ENCODE peak calls at places on chromosomes 6 and 20, in seven cellular contexts. E is epithelial cell of esophagus, P is bronchial epithelial cell, L is SK-N-SH, V is stomach, Y is GM12865, A is heart right ventricle. W is an unnamed sample.

GRCh38 chr20:35269055-35269781 is 8.7 kb downstream of the MMP24OS start:
- DNase-seq in A (peak), V (peak), P (peak), L (peak), E (peak), Y (peak), W (peak)

GRCh38 chr6:99151634-99152344 is 197.7 kb downstream of the FAXC start:
- DNase-seq in Y (peak), A (peak), P (peak), L (peak), V (peak), E (peak), W (no peak)

GRCh38 chr20:31716818-31717477 is 5.7 kb downstream of the BCL2L1 start:
- DNase-seq in P (no peak), L (no peak), A (no peak), E (no peak), V (no peak), Y (no peak), W (no peak)

GRCh38 chr6:144405173-144405572 is 120.0 kb downstream of the UTRN start:
- DNase-seq in Y (no peak), A (no peak), P (no peak), E (no peak), V (no peak), L (no peak), W (no peak)

GRCh38 chr20:8646026-8646425 is 422.9 kb upstream of the PLCB4 start:
- DNase-seq in P (peak), E (peak), V (no peak), Y (no peak), A (peak), L (no peak), W (no peak)

GRCh38 chr20:4805663-4806449 is 84.1 kb downstream of the PRND start:
- DNase-seq in E (no peak), L (no peak), Y (no peak), A (no peak), V (no peak), P (no peak), W (peak)

GRCh38 chr6:21595265-21595950 is 1.9 kb downstream of the SOX4 start:
- DNase-seq in E (peak), V (peak), L (peak), P (no peak), A (peak), Y (peak), W (peak)

GRCh38 chr6:157839606-157840005 is 16.6 kb downstream of the SNX9 start:
- DNase-seq in V (no peak), E (no peak), L (no peak), A (no peak), Y (no peak), P (no peak), W (no peak)

GRCh38 chr20:45370571-45371204 is 7.4 kb downstream of the TP53TG5 start:
- DNase-seq in L (no peak), Y (no peak), V (no peak), E (no peak), A (no peak), P (no peak), W (no peak)

GRCh38 chr20:40698281-40698680 is 9.2 kb upstream of the MAFB start:
- DNase-seq in E (no peak), P (no peak), A (no peak), L (no peak), Y (no peak), V (no peak), W (no peak)

GRCh38 chr20:3539708-3540107 is 68.9 kb downstream of the ATRN start:
- DNase-seq in Y (no peak), A (no peak), P (no peak), V (no peak), E (no peak), L (no peak), W (no peak)

GRCh38 chr6:12720310-12720709 is 3.7 kb downstream of the PHACTR1 start:
- DNase-seq in P (no peak), E (no peak), L (no peak), Y (no peak), A (no peak), V (no peak), W (no peak)

GRCh38 chr20:11796041-11796440 is 121.7 kb upstream of the BTBD3 start:
- DNase-seq in P (no peak), E (no peak), L (no peak), Y (no peak), A (no peak), V (no peak), W (no peak)

GRCh38 chr20:58374906-58375760 is 13.9 kb upstream of the VAPB start:
- DNase-seq in E (no peak), A (peak), Y (no peak), P (no peak), L (no peak), V (no peak), W (no peak)

GRCh38 chr20:1826046-1826445 is 69.2 kb upstream of the SIRPA start:
- DNase-seq in E (no peak), L (no peak), V (no peak), P (no peak), Y (no peak), A (no peak), W (no peak)

GRCh38 chr20:46463852-46464251 is 49.5 kb downstream of the ZNF334 start:
- DNase-seq in L (no peak), E (no peak), V (no peak), A (no peak), P (no peak), Y (no peak), W (no peak)

GRCh38 chr6:137332637-137333228 is 113.5 kb upstream of the IFNGR1 start:
- DNase-seq in V (no peak), E (no peak), P (no peak), A (peak), L (no peak), Y (no peak), W (no peak)

GRCh38 chr6:51147756-51148155 is 329.1 kb downstream of the TFAP2B start:
- DNase-seq in A (no peak), V (no peak), Y (no peak), L (no peak), E (peak), P (peak), W (no peak)

GRCh38 chr6:41515995-41516394 is 30.2 kb upstream of the FOXP4 start:
- DNase-seq in L (no peak), V (no peak), Y (no peak), E (no peak), A (no peak), P (no peak), W (no peak)

GRCh38 chr6:47256361-47256760 is 53.3 kb downstream of the TNFRSF21 start:
- DNase-seq in E (no peak), L (no peak), A (no peak), P (no peak), Y (no peak), V (no peak), W (no peak)

DNA sequence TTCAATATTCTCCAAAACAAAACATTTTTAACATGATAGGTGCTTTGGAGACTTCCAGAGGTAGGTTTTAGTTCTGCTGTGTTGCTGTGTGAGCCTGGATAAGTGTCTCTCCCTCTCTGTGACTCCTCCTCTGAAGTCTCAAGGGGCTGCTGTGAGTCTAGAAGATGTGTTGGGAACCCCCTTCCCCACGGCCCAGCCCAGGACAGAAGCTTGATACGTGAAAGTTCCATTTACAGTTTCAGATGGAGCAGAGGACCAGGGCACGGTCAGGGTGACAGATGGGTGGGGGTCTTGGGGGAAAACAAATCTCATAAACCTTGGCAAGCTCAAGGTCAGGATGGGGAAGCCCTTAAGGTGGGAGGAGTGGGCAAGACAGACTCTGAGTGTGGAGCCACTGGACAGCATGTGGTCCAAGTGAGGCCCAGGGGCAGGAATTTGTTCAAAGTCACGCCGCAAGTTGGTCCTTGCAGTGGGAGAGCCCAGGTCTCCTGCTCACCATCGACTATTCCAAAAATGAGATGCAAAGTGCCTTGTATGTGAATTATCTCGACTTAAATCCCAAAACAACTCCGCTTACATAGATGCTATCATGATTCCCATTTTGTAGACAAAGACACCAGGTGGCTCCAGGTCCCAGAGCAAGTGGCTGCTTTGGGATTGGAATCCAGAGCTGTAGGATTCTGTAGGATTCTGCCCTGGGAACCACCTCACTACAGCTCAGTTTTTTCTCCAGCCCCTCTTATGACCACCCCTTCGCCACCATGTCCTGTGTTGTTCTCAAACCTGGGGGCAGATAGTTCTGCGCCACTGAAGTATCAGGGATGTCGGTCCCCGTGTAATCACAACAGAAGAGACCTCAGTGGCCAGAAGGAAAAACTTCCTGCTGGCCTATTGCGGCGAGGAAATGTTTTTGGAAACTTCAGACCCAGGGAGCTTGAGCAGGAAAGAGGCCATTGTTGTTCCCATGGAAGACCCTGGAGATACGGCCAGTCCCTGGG is 1.9 kb downstream of the TGM2 start:
- DNase-seq in P (no peak), Y (no peak), E (no peak), L (no peak), A (no peak), V (no peak), W (no peak)
- H3K4me3 ChIP-seq in P (no peak), Y (no peak), E (no peak), L (peak), A (peak), V (peak), W (peak)

GRCh38 chr20:36682311-36682710 is 36.3 kb upstream of the SLA2 start:
- DNase-seq in A (no peak), P (no peak), Y (no peak), E (no peak), L (no peak), V (no peak), W (no peak)

GRCh38 chr20:36672991-36673390 is 27.0 kb upstream of the SLA2 start:
- DNase-seq in V (no peak), P (no peak), E (no peak), L (no peak), A (no peak), Y (no peak), W (no peak)

GRCh38 chr20:36677422-36677771 is 31.4 kb upstream of the SLA2 start:
- DNase-seq in P (no peak), L (no peak), A (no peak), V (no peak), E (no peak), Y (no peak), W (no peak)

DNA sequence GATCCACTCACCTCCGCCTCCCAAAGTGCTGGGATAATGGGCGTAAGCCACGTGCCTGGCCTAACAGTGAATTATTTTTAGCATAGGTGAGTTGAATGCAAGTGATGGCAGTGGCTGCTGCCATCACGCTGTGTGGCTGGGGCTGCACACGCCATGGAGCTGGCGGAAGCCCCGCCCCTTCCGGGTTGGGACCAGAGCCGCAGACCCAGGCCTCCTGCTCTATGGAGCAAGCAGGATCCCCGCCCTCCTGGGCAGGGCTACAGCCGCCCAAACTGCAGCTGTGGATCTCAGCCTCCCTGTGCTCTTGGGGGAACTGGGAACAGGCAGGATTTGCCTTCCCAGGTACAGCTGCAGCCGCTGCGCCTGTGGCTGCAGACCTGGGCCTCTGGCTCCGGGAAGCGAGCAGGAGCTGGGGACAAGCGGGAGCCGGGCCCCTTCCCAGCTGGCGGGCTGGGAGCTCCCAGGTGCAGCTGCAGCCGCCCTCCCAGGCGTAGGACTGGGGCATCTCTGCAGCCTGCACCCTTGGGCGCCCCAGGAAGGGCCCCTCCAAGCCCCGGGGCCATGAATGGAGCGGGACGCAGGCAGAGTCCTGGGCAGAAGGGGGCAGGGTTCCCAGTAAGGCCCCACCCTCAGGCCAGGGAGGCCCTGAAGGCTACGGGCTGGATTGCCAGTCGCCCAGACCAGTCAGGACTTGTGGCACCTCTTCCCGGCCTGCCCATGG is 30.9 kb upstream of the SLA2 start:
- DNase-seq in P (no peak), Y (no peak), A (no peak), V (no peak), L (no peak), E (no peak), W (no peak)
- H3K4me3 ChIP-seq in P (no peak), Y (no peak), A (no peak), V (no peak), L (no peak), E (no peak), W (no peak)

GRCh38 chr6:71349395-71349794 is 60.8 kb downstream of the OGFRL1 start:
- DNase-seq in L (peak), V (no peak), A (no peak), Y (peak), E (peak), P (peak), W (no peak)
- H3K4me3 ChIP-seq in L (no peak), V (no peak), A (no peak), Y (no peak), E (no peak), P (no peak), W (no peak)

GRCh38 chr6:16369989-16370388 is 131.6 kb downstream of the GMPR start:
- DNase-seq in L (peak), Y (no peak), E (no peak), P (no peak), V (no peak), A (no peak), W (no peak)

GRCh38 chr6:16369108-16369507 is 130.7 kb downstream of the GMPR start:
- DNase-seq in P (no peak), L (no peak), E (no peak), Y (no peak), V (no peak), A (no peak), W (no peak)

GRCh38 chr6:16372029-16372776 is 133.8 kb downstream of the GMPR start:
- DNase-seq in E (no peak), V (no peak), A (no peak), L (no peak), Y (no peak), P (no peak), W (no peak)

GRCh38 chr6:16370943-16371342 is 132.6 kb downstream of the GMPR start:
- DNase-seq in P (no peak), L (no peak), V (no peak), Y (no peak), E (no peak), A (no peak), W (no peak)

GRCh38 chr6:16371401-16371800 is 133.0 kb downstream of the GMPR start:
- DNase-seq in P (no peak), V (no peak), Y (no peak), A (no peak), E (no peak), L (no peak), W (no peak)
- H3K4me3 ChIP-seq in P (no peak), V (no peak), Y (no peak), A (no peak), E (no peak), L (no peak), W (no peak)

GRCh38 chr6:37137881-37138568 is 31.9 kb upstream of the PIM1 start:
- DNase-seq in P (peak), A (no peak), V (no peak), E (no peak), Y (no peak), L (no peak), W (no peak)
- H3K4me3 ChIP-seq in P (no peak), A (no peak), V (no peak), E (no peak), Y (peak), L (peak), W (no peak)

GRCh38 chr6:33191383-33192104 is 723 bp downstream of the COL11A2 start:
- DNase-seq in Y (no peak), E (no peak), L (peak), P (no peak), A (no peak), V (no peak), W (no peak)
- H3K4me3 ChIP-seq in Y (no peak), E (no peak), L (no peak), P (no peak), A (no peak), V (no peak), W (no peak)

W was measured in right cardiac atrium.